ENCODE peak calls at places on chromosomes 16 and 17, in four cellular contexts. G is mesendoderm, E is H9, C is H1. W is an unnamed sample.

GRCh38 chr16:68994324-68994723 is 111.1 kb upstream of the HAS3 start:
- DNase-seq in G (no peak), E (no peak), C (no peak), W (no peak)

GRCh38 chr17:1058423-1059130 is 61.6 kb downstream of the TIMM22 start:
- DNase-seq in G (peak), E (peak), C (peak), W (peak)

GRCh38 chr16:3774819-3775218 is 57.5 kb upstream of the TRAP1 start:
- DNase-seq in G (no peak), E (no peak), C (no peak), W (no peak)

GRCh38 chr17:55421179-55421934 is at the start of gene MMD:
- DNase-seq in G (no peak), E (no peak), C (peak), W (no peak)

GRCh38 chr16:68445458-68445857 is 2.9 kb downstream of the SMPD3 start:
- DNase-seq in G (peak), E (peak), C (peak), W (peak)

GRCh38 chr16:68091604-68092261 is 6.6 kb downstream of the NFATC3 start:
- DNase-seq in G (no peak), E (no peak), C (no peak), W (peak)

GRCh38 chr16:81799138-81799504 is 20.0 kb downstream of the PLCG2 start:
- DNase-seq in G (no peak), E (no peak), C (no peak), W (no peak)

GRCh38 chr17:16820161-16820877 is 130.3 kb downstream of the CCDC144A start:
- DNase-seq in G (no peak), E (peak), C (no peak), W (no peak)

GRCh38 chr16:17283022-17283421 is 187.7 kb downstream of the XYLT1 start:
- DNase-seq in G (no peak), E (no peak), C (no peak), W (no peak)

GRCh38 chr16:46743232-46743719 is 4.9 kb downstream of the MYLK3 start:
- DNase-seq in G (peak), E (peak), C (no peak), W (peak)
- H3K56ac ChIP-seq in G (peak), E (no peak), C (no peak), W (no peak)

DNA sequence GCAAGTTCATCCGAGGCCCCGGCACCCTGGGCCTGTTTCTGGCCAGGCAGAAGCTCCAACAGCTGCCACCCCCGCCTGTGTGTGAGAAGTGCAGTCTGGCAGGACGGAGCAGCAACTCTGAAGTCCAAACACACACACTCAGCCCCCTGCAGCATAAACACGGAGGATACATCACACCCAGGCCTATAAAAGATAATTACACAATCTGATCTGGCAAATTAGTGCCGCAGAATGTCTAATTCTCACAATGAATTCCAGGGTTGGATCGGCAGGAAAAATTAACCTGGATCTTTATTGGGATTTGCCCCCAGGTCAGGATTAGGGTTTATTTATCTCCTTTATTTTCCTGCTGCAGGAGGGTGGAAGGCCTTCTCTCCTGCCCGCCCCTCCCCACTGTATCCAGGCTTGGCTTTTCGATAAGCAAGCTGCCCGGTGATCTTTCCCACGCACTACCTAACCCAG is 311.4 kb downstream of the SOX9 start:
- DNase-seq in G (no peak), E (peak), C (no peak), W (peak)
- H3K56ac ChIP-seq in G (no peak), E (no peak), C (no peak), W (no peak)

DNA sequence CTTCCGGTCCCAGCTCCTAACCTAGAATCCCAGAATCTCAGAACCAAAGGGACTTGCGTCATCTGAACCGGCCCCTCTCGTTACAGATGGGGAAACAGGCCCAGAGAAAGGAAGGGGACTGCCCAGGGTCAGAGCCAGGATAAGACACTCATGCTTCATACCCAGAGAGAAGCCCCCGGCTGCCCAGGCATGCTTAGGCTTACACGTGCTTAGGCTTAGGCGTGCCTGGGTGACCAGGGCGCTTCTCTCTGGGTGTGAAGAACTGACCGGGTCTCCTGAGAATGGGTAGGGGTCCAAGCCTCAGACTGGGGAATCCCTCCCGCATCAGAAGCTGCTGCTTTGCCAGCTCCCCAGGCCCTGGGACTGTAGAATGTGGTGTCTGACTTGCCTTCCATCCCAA is 29.9 kb upstream of the DNAI2 start:
- DNase-seq in G (no peak), E (no peak), C (no peak), W (no peak)
- H3K56ac ChIP-seq in G (no peak), E (no peak), C (no peak), W (no peak)

GRCh38 chr17:40425741-40426140 is 8.0 kb upstream of the TOP2A start:
- DNase-seq in G (no peak), E (peak), C (no peak), W (no peak)

GRCh38 chr17:40427002-40427491 is 9.4 kb upstream of the TOP2A start:
- DNase-seq in G (no peak), E (peak), C (peak), W (no peak)

GRCh38 chr17:40419559-40420331 is 2.0 kb upstream of the TOP2A start:
- DNase-seq in G (no peak), E (no peak), C (no peak), W (no peak)

GRCh38 chr17:40418428-40418706 is 671 bp upstream of the TOP2A start:
- DNase-seq in G (no peak), E (no peak), C (no peak), W (no peak)

GRCh38 chr17:40422990-40423611 is 5.4 kb upstream of the TOP2A start:
- DNase-seq in G (peak), E (peak), C (peak), W (no peak)
- H3K56ac ChIP-seq in G (no peak), E (no peak), C (no peak), W (no peak)

DNA sequence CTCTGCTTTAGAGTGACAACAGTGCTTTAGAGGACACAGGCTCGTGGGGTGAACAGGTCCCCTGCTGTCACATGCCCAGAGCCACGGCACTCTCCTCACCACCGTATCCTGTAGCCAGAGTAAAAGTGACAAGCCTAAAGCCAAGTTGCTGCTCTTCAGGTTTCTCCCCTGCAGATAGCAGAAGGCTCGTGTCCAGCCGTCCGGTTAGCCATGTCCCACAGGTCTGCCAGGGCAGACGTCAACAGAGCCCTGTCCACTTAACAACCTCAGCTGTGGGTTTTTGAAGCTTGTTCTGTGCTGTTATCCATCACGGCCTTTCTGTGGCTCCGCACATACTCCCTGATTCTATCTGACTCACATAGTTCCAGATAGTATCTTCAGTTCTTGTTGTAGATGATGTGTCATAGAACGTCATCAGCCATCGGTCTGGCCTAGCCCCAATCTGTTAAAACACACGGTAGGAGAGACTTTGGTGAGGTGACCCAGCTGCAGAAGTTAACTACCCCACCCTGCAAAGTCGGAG is 100.7 kb downstream of the SOCS1 start:
- DNase-seq in G (no peak), E (no peak), C (no peak), W (peak)
- H3K56ac ChIP-seq in G (no peak), E (no peak), C (no peak), W (no peak)

GRCh38 chr16:83599789-83600462 is 207.9 kb upstream of the HSBP1 start:
- DNase-seq in G (no peak), E (peak), C (no peak), W (no peak)

GRCh38 chr16:83603981-83604570 is 203.7 kb upstream of the HSBP1 start:
- DNase-seq in G (no peak), E (peak), C (peak), W (no peak)

GRCh38 chr16:83606486-83607030 is 201.2 kb upstream of the HSBP1 start:
- DNase-seq in G (peak), E (peak), C (peak), W (no peak)

DNA sequence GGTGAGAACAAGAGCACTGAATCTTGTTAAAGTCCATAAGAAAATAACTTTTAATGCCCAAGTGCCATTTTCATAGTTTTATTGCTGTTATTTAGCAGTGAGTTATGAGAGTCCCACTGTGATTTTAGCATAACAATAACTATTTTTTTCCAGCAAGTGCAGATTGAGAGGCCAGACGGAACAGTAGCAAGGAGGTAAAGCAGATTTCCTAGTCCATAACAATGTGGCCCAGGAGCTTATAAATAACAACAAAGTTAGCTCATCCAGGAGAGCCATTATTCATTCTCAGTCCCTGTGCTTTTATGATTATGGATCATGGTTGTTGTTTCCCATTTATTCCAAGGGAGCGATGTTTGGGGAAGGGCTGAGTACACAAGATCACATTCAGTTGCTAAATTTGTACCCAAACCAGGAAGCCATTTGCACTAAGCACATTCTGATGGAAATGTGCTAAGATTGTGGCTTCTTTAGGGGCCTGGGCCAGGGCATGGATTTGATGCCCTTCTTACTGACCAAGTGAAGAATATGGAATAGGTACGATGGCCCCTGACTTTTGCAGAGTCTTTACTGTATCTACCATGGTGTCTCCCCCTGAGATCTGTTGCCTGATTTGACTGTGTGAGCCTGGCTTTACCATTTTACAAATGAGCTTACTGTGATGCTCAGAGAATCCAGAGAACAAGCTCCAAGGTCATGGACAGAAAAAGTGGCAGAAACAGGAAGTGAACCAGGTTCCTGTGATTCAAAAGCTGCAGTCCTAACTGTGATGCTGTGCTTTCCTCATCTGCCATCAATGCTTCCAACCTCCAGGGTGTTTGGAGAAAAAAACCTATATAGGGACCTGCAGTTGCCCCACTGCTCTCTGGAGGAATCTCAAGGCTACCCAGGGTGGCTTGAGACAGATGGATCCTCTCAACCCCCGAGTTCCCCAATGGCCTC is 204.7 kb upstream of the HSBP1 start:
- DNase-seq in G (no peak), E (peak), C (peak), W (no peak)
- H3K56ac ChIP-seq in G (no peak), E (no peak), C (no peak), W (no peak)

GRCh38 chr17:62076864-62077788 is 12.0 kb upstream of the MED13 start:
- DNase-seq in G (no peak), E (no peak), C (no peak), W (no peak)

GRCh38 chr17:62075308-62075815 is 10.3 kb upstream of the MED13 start:
- DNase-seq in G (no peak), E (no peak), C (no peak), W (peak)

GRCh38 chr17:62083651-62084050 is 18.6 kb upstream of the MED13 start:
- DNase-seq in G (no peak), E (no peak), C (no peak), W (no peak)

GRCh38 chr17:62085511-62086408 is 20.7 kb upstream of the MED13 start:
- DNase-seq in G (no peak), E (no peak), C (no peak), W (peak)

GRCh38 chr17:62080647-62081046 is 15.6 kb upstream of the MED13 start:
- DNase-seq in G (no peak), E (no peak), C (no peak), W (no peak)
- H3K56ac ChIP-seq in G (no peak), E (no peak), C (no peak), W (no peak)

GRCh38 chr17:8610558-8610957 is 20.0 kb downstream of the MYH10 start:
- DNase-seq in G (no peak), E (no peak), C (no peak), W (no peak)
- H3K56ac ChIP-seq in G (no peak), E (no peak), C (no peak), W (no peak)

W was measured in IMR-90.